ENCODE peak calls at places on chromosomes 2 and 18, in five cellular contexts. One of them, this sample, is unnamed.

GRCh38 chr2:121513597-121514333 is 16.9 kb upstream of the RNU4ATAC start:
- DNase-seq in astrocyte of the cerebellum: no peak
- DNase-seq in coronary artery: no peak
- DNase-seq in Peyer's patch: no peak
- DNase-seq in astrocyte of the spinal cord: no peak
- DNase-seq in this sample: no peak

GRCh38 chr18:59923539-59924196 is 23.9 kb downstream of the PMAIP1 start:
- DNase-seq in astrocyte of the spinal cord: no peak
- DNase-seq in coronary artery: no peak
- DNase-seq in Peyer's patch: no peak
- DNase-seq in astrocyte of the cerebellum: no peak
- DNase-seq in this sample: no peak

GRCh38 chr2:204680576-204680975 is 135.3 kb downstream of the PARD3B start:
- DNase-seq in astrocyte of the cerebellum: no peak
- DNase-seq in coronary artery: no peak
- DNase-seq in Peyer's patch: no peak
- DNase-seq in astrocyte of the spinal cord: no peak
- DNase-seq in this sample: peak; percentile 53

GRCh38 chr2:205198130-205198505 is 484.2 kb upstream of the NRP2 start:
- DNase-seq in astrocyte of the spinal cord: peak; percentile 44
- DNase-seq in Peyer's patch: no peak
- DNase-seq in coronary artery: no peak
- DNase-seq in astrocyte of the cerebellum: no peak
- DNase-seq in this sample: peak; percentile 88

GRCh38 chr2:170984079-170984478 is 55.0 kb downstream of the GORASP2 start:
- DNase-seq in coronary artery: no peak
- DNase-seq in astrocyte of the cerebellum: no peak
- DNase-seq in astrocyte of the spinal cord: no peak
- DNase-seq in Peyer's patch: no peak
- DNase-seq in this sample: no peak

GRCh38 chr2:75310915-75311314 is 111.6 kb upstream of the TACR1 start:
- DNase-seq in Peyer's patch: no peak
- DNase-seq in coronary artery: no peak
- DNase-seq in astrocyte of the cerebellum: no peak
- DNase-seq in astrocyte of the spinal cord: peak; percentile 26
- DNase-seq in this sample: peak; percentile 15

GRCh38 chr2:238122287-238123217 is 15.9 kb upstream of the KLHL30 start:
- DNase-seq in astrocyte of the spinal cord: no peak
- DNase-seq in astrocyte of the cerebellum: no peak
- DNase-seq in Peyer's patch: peak; percentile 34
- DNase-seq in coronary artery: no peak
- DNase-seq in this sample: no peak

GRCh38 chr2:144630459-144631215 is 110.7 kb upstream of the ZEB2 start:
- DNase-seq in Peyer's patch: no peak
- DNase-seq in astrocyte of the cerebellum: no peak
- DNase-seq in coronary artery: no peak
- DNase-seq in astrocyte of the spinal cord: no peak
- DNase-seq in this sample: no peak

GRCh38 chr2:73908689-73909652 is 16.2 kb downstream of the ACTG2 start:
- DNase-seq in Peyer's patch: no peak
- DNase-seq in coronary artery: no peak
- DNase-seq in astrocyte of the cerebellum: no peak
- DNase-seq in astrocyte of the spinal cord: no peak
- DNase-seq in this sample: no peak

GRCh38 chr2:98822301-98823164 is 91.6 kb upstream of the MGAT4A start:
- DNase-seq in astrocyte of the spinal cord: no peak
- DNase-seq in Peyer's patch: peak; percentile 68
- DNase-seq in coronary artery: peak; percentile 76
- DNase-seq in astrocyte of the cerebellum: no peak
- DNase-seq in this sample: no peak

GRCh38 chr2:65030933-65031332 is 25.3 kb upstream of the CEP68 start:
- DNase-seq in coronary artery: no peak
- DNase-seq in astrocyte of the spinal cord: no peak
- DNase-seq in astrocyte of the cerebellum: no peak
- DNase-seq in Peyer's patch: no peak
- DNase-seq in this sample: no peak

GRCh38 chr2:65032016-65032975 is 23.9 kb upstream of the CEP68 start:
- DNase-seq in astrocyte of the cerebellum: no peak
- DNase-seq in coronary artery: no peak
- DNase-seq in Peyer's patch: no peak
- DNase-seq in astrocyte of the spinal cord: no peak
- DNase-seq in this sample: no peak

GRCh38 chr2:65033178-65033577 is 23.0 kb upstream of the CEP68 start:
- DNase-seq in coronary artery: no peak
- DNase-seq in Peyer's patch: no peak
- DNase-seq in astrocyte of the spinal cord: no peak
- DNase-seq in astrocyte of the cerebellum: no peak
- DNase-seq in this sample: no peak

GRCh38 chr2:65030481-65030880 is 25.7 kb upstream of the CEP68 start:
- DNase-seq in Peyer's patch: no peak
- DNase-seq in astrocyte of the spinal cord: no peak
- DNase-seq in coronary artery: no peak
- DNase-seq in astrocyte of the cerebellum: no peak
- DNase-seq in this sample: no peak

DNA sequence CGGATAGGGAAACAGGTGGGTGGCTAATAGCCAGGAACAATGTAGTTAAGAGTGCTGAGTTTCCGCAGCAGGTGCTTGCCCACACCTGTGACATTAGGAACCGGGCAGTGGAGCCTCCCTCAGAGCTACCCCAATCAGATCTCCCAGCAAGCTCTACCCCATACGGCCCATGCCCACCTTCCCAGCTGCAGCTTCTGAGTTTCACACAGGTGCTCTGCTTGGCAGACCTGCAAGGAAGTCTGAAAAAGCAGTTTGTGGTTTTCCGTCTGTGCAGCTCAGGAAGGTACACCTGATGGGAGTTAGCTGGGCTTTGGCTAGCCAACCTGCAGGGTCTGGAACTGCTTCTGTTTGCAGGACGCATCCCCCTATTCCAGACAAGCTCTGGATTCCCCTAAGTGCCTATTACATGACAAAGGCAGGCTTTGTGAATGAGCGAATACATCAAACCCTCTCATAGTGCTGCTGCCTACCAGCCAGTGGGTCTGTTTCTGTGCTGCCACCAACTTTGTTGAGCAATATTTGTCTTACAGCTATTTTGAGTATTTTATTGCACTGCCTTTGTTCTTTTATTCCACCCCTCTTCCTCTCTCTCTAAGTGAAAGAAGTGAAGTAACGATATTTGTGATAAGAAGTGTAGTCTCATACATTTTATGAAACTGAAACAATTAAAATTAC is 24.7 kb upstream of the CEP68 start:
- DNase-seq in coronary artery: no peak
- DNase-seq in astrocyte of the cerebellum: no peak
- DNase-seq in Peyer's patch: no peak
- DNase-seq in astrocyte of the spinal cord: no peak
- DNase-seq in this sample: no peak
- H3K4me3 ChIP-seq in coronary artery: peak overlapping the region; percentile 10
- H3K4me3 ChIP-seq in astrocyte of the cerebellum: no peak overlapping the region
- H3K4me3 ChIP-seq in Peyer's patch: peak overlapping the region; percentile 5
- H3K4me3 ChIP-seq in astrocyte of the spinal cord: no peak overlapping the region
- H3K4me3 ChIP-seq in this sample: no peak overlapping the region

DNA sequence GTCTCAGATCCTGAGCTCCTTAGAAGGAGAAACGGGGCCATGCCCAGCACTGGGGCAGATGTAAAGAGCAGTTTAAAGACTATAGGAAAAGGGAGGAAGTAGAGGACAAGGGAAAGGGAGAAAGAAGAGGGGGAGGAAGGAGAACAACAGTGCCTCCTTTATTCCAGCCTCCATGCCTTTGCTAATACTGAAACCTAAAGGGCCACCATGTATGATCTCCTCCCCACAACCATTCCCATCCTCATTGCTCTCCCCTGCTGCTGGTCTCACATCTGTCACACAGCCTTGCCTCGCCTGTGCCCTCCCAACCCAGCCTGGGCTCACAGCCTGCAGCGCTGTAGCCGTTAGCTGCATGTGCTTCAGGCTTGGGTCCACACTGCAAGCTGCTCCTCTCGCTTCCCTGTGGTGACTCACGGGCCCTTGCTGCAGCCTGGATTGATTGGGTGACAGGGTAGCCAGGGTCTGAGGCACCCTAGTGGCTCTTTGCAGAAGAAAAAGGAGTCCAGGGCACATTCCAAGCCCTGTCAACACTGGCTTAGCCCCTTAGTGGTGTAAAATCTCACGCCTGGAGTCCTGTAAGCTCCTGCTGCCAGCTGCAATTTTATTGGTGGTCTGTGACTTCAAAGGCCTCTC is 281.9 kb downstream of the SRBD1 start:
- DNase-seq in astrocyte of the cerebellum: no peak
- DNase-seq in coronary artery: no peak
- DNase-seq in Peyer's patch: no peak
- DNase-seq in astrocyte of the spinal cord: peak; percentile 30
- DNase-seq in this sample: peak; percentile 25
- TF ChIP-seq CTCF in astrocyte of the cerebellum: no peak
- TF ChIP-seq CTCF in coronary artery: no peak
- TF ChIP-seq CTCF in Peyer's patch: no peak
- TF ChIP-seq CTCF in astrocyte of the spinal cord: no peak
- TF ChIP-seq CTCF in this sample: peak; percentile 7

GRCh38 chr18:45671366-45671765 is 52.6 kb upstream of the SLC14A1 start:
- DNase-seq in coronary artery: no peak
- DNase-seq in Peyer's patch: no peak
- DNase-seq in astrocyte of the cerebellum: no peak
- DNase-seq in astrocyte of the spinal cord: no peak
- DNase-seq in this sample: no peak
- H3K4me3 ChIP-seq in coronary artery: no peak overlapping the region
- H3K4me3 ChIP-seq in Peyer's patch: no peak overlapping the region
- H3K4me3 ChIP-seq in astrocyte of the cerebellum: no peak overlapping the region
- H3K4me3 ChIP-seq in astrocyte of the spinal cord: no peak overlapping the region
- H3K4me3 ChIP-seq in this sample: no peak overlapping the region

GRCh38 chr18:34028341-34028740 is 196.4 kb downstream of the NOL4 start:
- DNase-seq in Peyer's patch: no peak
- DNase-seq in astrocyte of the cerebellum: peak; percentile 91
- DNase-seq in coronary artery: no peak
- DNase-seq in astrocyte of the spinal cord: peak; percentile 87
- DNase-seq in this sample: no peak

GRCh38 chr18:34033968-34034367 is 190.7 kb downstream of the NOL4 start:
- DNase-seq in Peyer's patch: no peak
- DNase-seq in coronary artery: no peak
- DNase-seq in astrocyte of the cerebellum: no peak
- DNase-seq in astrocyte of the spinal cord: no peak
- DNase-seq in this sample: no peak

DNA sequence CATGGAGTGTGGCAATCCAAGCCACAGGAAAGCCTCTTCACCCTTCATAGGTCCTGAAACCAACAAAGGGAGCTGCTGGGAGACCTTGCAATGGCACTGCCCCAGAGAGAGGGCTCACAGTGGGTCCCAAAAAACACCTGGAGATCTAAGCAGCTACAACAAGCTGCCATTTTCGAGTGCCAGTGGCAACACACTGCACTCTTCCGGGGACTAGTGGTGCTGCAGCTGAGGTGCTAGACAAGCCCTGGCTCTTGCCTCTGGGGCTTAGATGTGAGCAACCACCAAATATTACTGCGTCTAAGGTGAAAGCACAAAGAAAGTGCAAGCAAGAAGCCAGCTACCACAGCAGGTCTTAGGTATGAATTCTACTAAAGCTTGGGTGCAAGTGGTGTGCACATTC is 192.9 kb downstream of the NOL4 start:
- DNase-seq in Peyer's patch: no peak
- DNase-seq in astrocyte of the cerebellum: no peak
- DNase-seq in coronary artery: no peak
- DNase-seq in astrocyte of the spinal cord: no peak
- DNase-seq in this sample: no peak
- TF ChIP-seq CTCF in Peyer's patch: no peak
- TF ChIP-seq CTCF in astrocyte of the cerebellum: no peak
- TF ChIP-seq CTCF in coronary artery: no peak
- TF ChIP-seq CTCF in astrocyte of the spinal cord: no peak
- TF ChIP-seq CTCF in this sample: no peak

GRCh38 chr2:221570321-221571107 is 1.6 kb downstream of the EPHA4 start:
- DNase-seq in astrocyte of the cerebellum: peak; percentile 11
- DNase-seq in coronary artery: no peak
- DNase-seq in astrocyte of the spinal cord: peak; percentile 20
- DNase-seq in Peyer's patch: no peak
- DNase-seq in this sample: peak; percentile 11

GRCh38 chr2:221568299-221568698 is 3.8 kb downstream of the EPHA4 start:
- DNase-seq in astrocyte of the spinal cord: no peak
- DNase-seq in astrocyte of the cerebellum: no peak
- DNase-seq in coronary artery: no peak
- DNase-seq in Peyer's patch: no peak
- DNase-seq in this sample: no peak

GRCh38 chr2:221571108-221571390 is 1.1 kb downstream of the EPHA4 start:
- DNase-seq in coronary artery: no peak
- DNase-seq in Peyer's patch: peak; percentile 48
- DNase-seq in astrocyte of the cerebellum: no peak
- DNase-seq in astrocyte of the spinal cord: no peak
- DNase-seq in this sample: peak; percentile 6

GRCh38 chr2:221567809-221568208 is 4.3 kb downstream of the EPHA4 start:
- DNase-seq in astrocyte of the cerebellum: no peak
- DNase-seq in astrocyte of the spinal cord: no peak
- DNase-seq in Peyer's patch: no peak
- DNase-seq in coronary artery: no peak
- DNase-seq in this sample: no peak

DNA sequence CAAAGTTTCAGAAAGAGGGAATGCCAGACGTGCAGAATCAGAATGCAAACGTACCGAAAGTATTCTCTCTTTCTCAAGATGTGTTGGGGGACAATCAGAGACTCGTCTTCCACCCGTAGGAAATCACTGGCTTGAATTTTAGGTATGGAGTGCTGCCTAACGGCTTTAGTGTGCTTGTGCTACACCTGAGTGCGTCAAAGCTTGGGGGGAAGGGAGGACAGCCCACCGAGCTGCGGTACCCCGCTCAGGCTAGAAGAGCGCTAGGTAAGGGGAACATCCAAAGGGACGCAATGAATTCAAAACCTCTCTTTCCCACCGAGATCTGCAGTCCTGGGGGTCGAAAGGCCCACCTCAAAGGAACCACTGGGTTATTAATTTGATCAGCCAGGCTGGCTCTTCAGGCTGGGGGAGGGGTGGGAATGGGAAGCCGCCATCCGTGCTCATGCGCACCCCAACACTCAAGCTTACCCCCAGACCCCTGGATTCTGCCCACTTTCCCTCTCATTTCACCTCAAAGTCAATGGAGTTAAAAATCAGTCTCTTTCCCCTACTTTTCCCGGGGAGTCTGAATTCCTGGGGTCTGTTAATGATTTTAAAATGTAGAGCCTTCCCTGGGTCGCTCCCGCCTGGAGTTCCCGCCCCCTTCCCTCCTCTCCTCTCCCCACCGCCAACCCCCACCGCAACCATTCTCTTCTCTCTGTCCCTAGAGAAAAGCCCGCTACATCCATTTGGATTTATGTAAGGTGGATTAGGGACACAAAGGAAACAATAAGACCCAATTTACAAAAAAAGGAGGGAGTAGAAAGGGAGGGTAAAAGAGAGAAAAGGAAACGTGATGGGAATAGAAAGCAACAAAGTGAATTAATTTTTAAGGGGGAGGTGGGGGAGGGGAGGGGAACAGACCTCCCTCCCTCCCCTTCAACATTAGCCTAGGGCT is 2.5 kb downstream of the EPHA4 start:
- DNase-seq in Peyer's patch: no peak
- DNase-seq in coronary artery: no peak
- DNase-seq in astrocyte of the spinal cord: no peak
- DNase-seq in astrocyte of the cerebellum: no peak
- DNase-seq in this sample: no peak
- H3K4me3 ChIP-seq in Peyer's patch: no peak overlapping the region
- H3K4me3 ChIP-seq in coronary artery: peak overlapping the region; percentile 83
- H3K4me3 ChIP-seq in astrocyte of the spinal cord: peak overlapping the region; percentile 68
- H3K4me3 ChIP-seq in astrocyte of the cerebellum: peak overlapping the region; percentile 83
- H3K4me3 ChIP-seq in this sample: no peak overlapping the region

This sample was measured in AG10803.